ENCODE peak calls at places on chromosomes 3 and 15, in nine cellular contexts. K is RWPE2, J is mesenchymal stem cell, U is ovary, R is gastrocnemius medialis, Q is uterus, G is psoas muscle, M is SK-N-SH, E is transverse colon. T is an unnamed sample. For H3K27me3, the result is how much of the 10 kb centered on the place peaks cover.

GRCh38 chr3:130414457-130414856 is 69.0 kb downstream of the COL6A5 start:
- DNase-seq in K (no peak), E (no peak), G (no peak), R (no peak), J (no peak), Q (no peak), M (no peak), U (no peak), T (no peak)

GRCh38 chr15:74203914-74204431 is 1.4 kb upstream of the STRA6 start:
- DNase-seq in J (peak), M (peak), Q (peak), K (no peak), G (no peak), E (no peak), R (no peak), U (peak), T (peak)

GRCh38 chr3:187385296-187385695 is 17.1 kb downstream of the RTP4 start:
- DNase-seq in U (no peak), E (no peak), R (no peak), J (no peak), Q (no peak), K (no peak), M (no peak), G (no peak), T (no peak)

GRCh38 chr3:189144645-189145044 is 27.1 kb upstream of the TPRG1 start:
- DNase-seq in E (no peak), R (no peak), U (no peak), J (peak), Q (no peak), M (peak), K (no peak), G (no peak), T (no peak)

GRCh38 chr15:29456255-29456654 is 186.6 kb upstream of the NSMCE3 start:
- DNase-seq in K (no peak), J (no peak), M (no peak), U (no peak), E (no peak), R (no peak), Q (no peak), G (no peak), T (no peak)

GRCh38 chr3:127105587-127105986 is 87.3 kb upstream of the PRR23E start:
- DNase-seq in R (no peak), E (no peak), J (no peak), Q (no peak), U (no peak), M (no peak), G (no peak), K (no peak), T (no peak)

GRCh38 chr3:125000661-125001060 is 55.1 kb downstream of the HEG1 start:
- DNase-seq in R (no peak), E (no peak), Q (no peak), J (no peak), K (no peak), M (no peak), U (no peak), G (no peak), T (no peak)

GRCh38 chr3:65597952-65598413 is 440.7 kb downstream of the MAGI1 start:
- DNase-seq in J (no peak), U (no peak), K (no peak), G (no peak), M (peak), E (no peak), Q (no peak), R (no peak), T (no peak)

GRCh38 chr3:38651153-38651789 is 1.8 kb upstream of the SCN5A start:
- DNase-seq in K (no peak), Q (peak), R (peak), J (peak), M (peak), U (peak), G (peak), E (peak), T (peak)

GRCh38 chr3:188487652-188488051 is 333.7 kb downstream of the LPP start:
- DNase-seq in K (no peak), G (no peak), J (no peak), E (no peak), M (no peak), Q (no peak), R (no peak), U (no peak), T (no peak)

GRCh38 chr3:185534511-185534910 is 17.9 kb downstream of the LIPH start:
- DNase-seq in M (no peak), J (no peak), Q (no peak), E (no peak), R (no peak), U (no peak), K (no peak), G (no peak), T (no peak)

GRCh38 chr15:36334059-36334458 is 245.4 kb upstream of the CDIN1 start:
- DNase-seq in M (no peak), E (no peak), K (no peak), Q (no peak), G (no peak), R (no peak), J (peak), U (no peak), T (peak)

GRCh38 chr3:169846458-169847193 is 23.1 kb downstream of the LRRC31 start:
- DNase-seq in E (no peak), J (peak), Q (no peak), R (no peak), G (no peak), K (peak), M (no peak), U (no peak), T (peak)

GRCh38 chr3:53516339-53516738 is 21.9 kb downstream of the CACNA1D start:
- DNase-seq in E (no peak), G (no peak), K (no peak), Q (no peak), J (no peak), U (no peak), R (no peak), M (no peak), T (no peak)

GRCh38 chr3:73681610-73682009 is 56.9 kb upstream of the PDZRN3 start:
- DNase-seq in M (no peak), E (no peak), R (no peak), Q (no peak), J (no peak), K (no peak), U (no peak), G (no peak), T (peak)

GRCh38 chr15:58793862-58794261 is 22.8 kb downstream of the MINDY2 start:
- DNase-seq in M (no peak), U (no peak), E (no peak), Q (no peak), R (no peak), K (peak), G (no peak), J (no peak), T (no peak)

GRCh38 chr15:28106294-28107110 is 7.4 kb upstream of the OCA2 start:
- DNase-seq in J (peak), G (no peak), U (peak), Q (no peak), M (peak), K (peak), E (no peak), R (no peak), T (no peak)

GRCh38 chr15:38864122-38864521 is 299.5 kb upstream of the RASGRP1 start:
- DNase-seq in Q (no peak), K (no peak), U (no peak), J (no peak), G (no peak), M (no peak), E (no peak), R (no peak), T (no peak)

GRCh38 chr3:59985643-59986200 is 935.9 kb upstream of the CFAP20DC start:
- DNase-seq in E (no peak), G (no peak), M (no peak), Q (no peak), J (no peak), R (no peak), U (no peak), K (no peak), T (no peak)

GRCh38 chr15:25242957-25243799 is 195.6 kb downstream of the UBE3A start:
- DNase-seq in J (no peak), Q (peak), M (no peak), R (no peak), E (no peak), G (peak), K (peak), U (peak), T (no peak)

GRCh38 chr15:64222573-64223361 is 59.9 kb upstream of the PPIB start:
- DNase-seq in R (no peak), J (no peak), M (no peak), K (no peak), G (no peak), E (no peak), Q (no peak), U (no peak), T (no peak)

GRCh38 chr3:72745146-72745976 is 102.9 kb downstream of the SHQ1 start:
- DNase-seq in E (peak), J (no peak), G (no peak), U (no peak), M (no peak), K (no peak), Q (no peak), R (no peak), T (no peak)

GRCh38 chr15:41695750-41696436 is 35.7 kb downstream of the MGA start:
- DNase-seq in R (no peak), K (no peak), Q (no peak), G (no peak), J (peak), E (peak), M (peak), U (no peak), T (peak)

GRCh38 chr15:90231028-90232017 is 2.4 kb downstream of the CIB1 start:
- DNase-seq in R (no peak), E (peak), G (no peak), J (no peak), Q (no peak), K (no peak), U (no peak), M (no peak), T (peak)

GRCh38 chr3:180267202-180267843 is 230.6 kb upstream of the PEX5L start:
- DNase-seq in K (no peak), M (no peak), R (no peak), U (no peak), Q (no peak), J (no peak), G (no peak), E (no peak), T (no peak)

GRCh38 chr3:43723121-43723734 is 32.5 kb downstream of the ABHD5 start:
- DNase-seq in J (no peak), R (no peak), Q (no peak), G (no peak), M (no peak), E (no peak), K (no peak), U (no peak), T (peak)

GRCh38 chr3:49296781-49297420 is 19.9 kb upstream of the C3orf62 start:
- DNase-seq in J (no peak), R (peak), K (no peak), E (peak), U (peak), M (no peak), Q (peak), G (peak), T (peak)

GRCh38 chr3:149487598-149488197 is 13.2 kb downstream of the TM4SF4 start:
- DNase-seq in G (no peak), U (no peak), Q (no peak), K (no peak), J (no peak), R (no peak), M (no peak), E (peak), T (no peak)

GRCh38 chr3:8319935-8320634 is 181.5 kb upstream of the LMCD1 start:
- DNase-seq in Q (no peak), U (no peak), E (no peak), J (peak), K (no peak), M (no peak), G (no peak), R (no peak), T (peak)

GRCh38 chr15:72472907-72473669 is 1.0 kb upstream of the ARIH1 start:
- DNase-seq in E (no peak), K (no peak), G (no peak), Q (no peak), R (no peak), J (peak), U (no peak), M (no peak), T (peak)

GRCh38 chr3:169002689-169003088 is 660.8 kb downstream of the MECOM start:
- DNase-seq in M (no peak), Q (no peak), E (no peak), G (no peak), R (no peak), U (no peak), K (no peak), J (no peak), T (no peak)

GRCh38 chr3:160226026-160226739 is 961 bp downstream of the C3orf80 start:
- DNase-seq in E (peak), U (no peak), Q (no peak), R (no peak), J (peak), M (peak), K (no peak), G (no peak), T (no peak)

GRCh38 chr15:51334011-51334426 is 4.4 kb downstream of the CYP19A1 start:
- DNase-seq in M (no peak), R (no peak), Q (no peak), G (no peak), J (no peak), E (no peak), K (no peak), U (no peak), T (no peak)

GRCh38 chr3:121482651-121483050 is 63.1 kb downstream of the POLQ start:
- DNase-seq in J (peak), E (no peak), M (no peak), Q (no peak), U (no peak), R (no peak), K (no peak), G (no peak), T (peak)

GRCh38 chr3:35722902-35723301 is 83.6 kb downstream of the ARPP21 start:
- DNase-seq in G (no peak), R (no peak), K (no peak), M (no peak), E (no peak), Q (no peak), U (no peak), J (no peak), T (no peak)

GRCh38 chr3:143511174-143511879 is 336.9 kb downstream of the SLC9A9 start:
- DNase-seq in U (no peak), J (no peak), R (no peak), M (no peak), Q (no peak), E (no peak), G (no peak), K (no peak), T (no peak)
- H3K27me3 ChIP-seq in U (under half), J (under half), R (under half), M (under half), Q (under half), E (under half), G (under half), K (under half), T (under half)

DNA sequence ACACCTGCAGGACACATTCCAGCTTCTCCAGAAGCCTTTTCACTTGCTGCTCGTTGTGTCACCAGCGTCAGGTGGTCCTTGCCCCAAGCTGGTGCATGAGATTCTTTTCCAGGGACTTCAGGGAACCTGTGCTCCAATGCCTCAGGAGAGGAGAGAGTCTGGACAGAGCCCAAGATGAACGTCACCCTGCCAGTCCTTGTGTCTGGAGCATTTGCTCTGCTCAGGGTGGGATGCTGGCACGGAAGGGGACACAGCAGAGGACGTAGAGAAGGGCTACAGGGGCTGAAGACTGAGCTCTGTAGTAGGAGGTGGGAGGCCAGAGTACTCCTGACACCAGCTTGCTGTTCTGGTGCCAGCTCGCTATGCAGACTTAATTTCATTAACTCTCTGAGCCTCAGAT is 262.1 kb downstream of the XXYLT1 start:
- DNase-seq in K (peak), Q (no peak), R (no peak), J (no peak), U (no peak), M (no peak), E (no peak), G (no peak), T (no peak)
- H3K27me3 ChIP-seq in K (under half), Q (under half), R (under half), J (half or more), U (under half), M (under half), E (under half), G (under half), T (under half)

DNA sequence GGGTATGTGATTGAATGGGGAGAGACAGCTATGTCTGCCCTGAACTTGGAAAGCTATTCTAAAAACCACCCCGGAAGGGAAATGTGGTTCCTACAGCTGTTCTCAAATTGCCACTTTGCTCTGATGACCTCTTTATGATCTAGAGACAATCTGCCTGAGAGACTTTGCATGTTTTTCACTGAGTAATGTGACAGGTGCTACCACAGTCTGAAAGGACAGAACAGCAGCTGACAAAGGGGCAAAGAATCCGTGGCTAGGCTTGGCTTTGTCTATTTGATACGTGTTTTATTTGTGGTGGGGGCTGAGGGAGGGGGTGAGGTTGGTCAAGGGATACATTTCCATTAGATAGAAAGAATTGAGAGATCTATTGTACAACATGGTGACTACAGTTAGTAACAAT is 148.4 kb upstream of the NPHP3 start:
- DNase-seq in E (no peak), Q (no peak), R (peak), K (no peak), J (no peak), M (no peak), G (no peak), U (no peak), T (no peak)
- H3K27me3 ChIP-seq in E (under half), Q (under half), R (under half), K (under half), J (under half), M (under half), G (under half), U (under half), T (under half)

GRCh38 chr3:86991840-86992430 is 986 bp upstream of the VGLL3 start:
- DNase-seq in R (no peak), U (no peak), Q (no peak), K (no peak), E (no peak), J (peak), M (no peak), G (no peak), T (peak)

GRCh38 chr3:86989611-86990010 is 1.3 kb downstream of the VGLL3 start:
- DNase-seq in K (no peak), Q (no peak), E (no peak), J (no peak), M (no peak), R (no peak), U (peak), G (no peak), T (peak)

GRCh38 chr3:86990734-86991481 is at the start of gene VGLL3:
- DNase-seq in J (peak), M (peak), Q (peak), U (peak), K (peak), R (peak), E (peak), G (peak), T (peak)

GRCh38 chr3:86990171-86990733 is 697 bp downstream of the VGLL3 start:
- DNase-seq in G (peak), U (peak), R (no peak), J (peak), K (peak), Q (peak), M (peak), E (no peak), T (no peak)

DNA sequence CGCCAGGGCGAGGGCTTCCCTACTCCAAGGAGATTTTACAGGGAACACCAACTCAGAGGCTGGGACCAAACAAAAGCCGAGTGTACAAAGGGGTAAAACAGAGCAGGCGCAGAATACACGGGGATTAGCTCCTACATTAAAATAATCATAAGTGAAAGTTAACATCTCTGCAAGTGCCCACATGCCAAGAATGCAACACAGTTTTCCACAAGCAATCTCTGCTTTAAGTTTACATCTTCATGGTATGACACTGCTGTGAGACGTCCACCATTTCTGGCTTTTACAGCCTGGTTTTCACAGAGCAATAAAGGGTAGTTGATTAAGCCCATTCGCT is 500 bp upstream of the VGLL3 start:
- DNase-seq in E (no peak), Q (no peak), K (no peak), G (no peak), U (no peak), R (no peak), J (no peak), M (no peak), T (no peak)
- H3K27me3 ChIP-seq in E (under half), Q (under half), K (under half), G (under half), U (under half), R (under half), J (under half), M (under half), T (under half)

GRCh38 chr15:78390823-78391222 is 47.2 kb upstream of the IREB2 start:
- DNase-seq in R (no peak), J (no peak), E (no peak), Q (no peak), K (peak), U (no peak), M (no peak), G (no peak), T (peak)
- H3K27me3 ChIP-seq in R (under half), J (half or more), E (under half), Q (under half), K (under half), U (under half), M (under half), G (under half), T (under half)

DNA sequence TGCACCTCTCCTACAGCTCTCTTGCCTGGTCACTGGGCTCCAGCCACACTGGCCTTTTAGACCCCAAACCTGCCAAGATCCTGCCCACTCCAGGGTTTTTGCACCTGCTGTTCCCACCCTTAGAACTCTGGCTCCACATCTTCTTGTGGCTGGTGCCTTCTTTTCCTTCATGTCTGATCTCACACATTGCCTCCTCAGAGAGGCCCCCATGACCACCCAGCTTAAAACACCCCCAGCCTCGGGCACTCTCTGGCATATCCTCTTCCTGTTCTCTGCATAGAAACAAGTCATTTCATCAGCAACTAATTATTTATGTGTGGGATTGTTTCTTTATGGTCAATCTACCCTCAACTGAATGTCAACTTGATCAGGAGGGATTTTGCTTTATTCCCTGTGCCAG is 14.0 kb upstream of the AMOTL2 start:
- DNase-seq in R (no peak), J (no peak), U (no peak), M (no peak), G (no peak), Q (no peak), E (no peak), K (no peak), T (no peak)
- H3K27me3 ChIP-seq in R (under half), J (under half), U (under half), M (under half), G (under half), Q (under half), E (under half), K (under half), T (under half)

T was measured in fibroblast of lung.